ENCODE peak calls at places on chromosomes 16 and 17, in nine cellular contexts. C is MM.1S, N is GM23338, I is IMR-90, T is HCT116, L is mesenchymal stem cell, X is mesendoderm, G is GM23248, M is PC-3. V is an unnamed sample.

GRCh38 chr16:58018803-58019202 is 6.8 kb upstream of the MMP15 start:
- DNase-seq in G (no peak), I (no peak), L (no peak), M (no peak), C (no peak), N (peak; percentile 75), T (no peak), X (peak; percentile 65), V (no peak)

GRCh38 chr16:72072514-72073342 is 9.7 kb downstream of the HPR start:
- DNase-seq in X (peak; percentile 48), L (no peak), I (no peak), C (no peak), G (peak; percentile 5), T (no peak), N (peak; percentile 33), M (no peak), V (no peak)

GRCh38 chr17:31416503-31416923 is 25.0 kb downstream of the RAB11FIP4 start:
- DNase-seq in T (no peak), C (no peak), N (no peak), I (peak; percentile 6), X (no peak), L (no peak), G (no peak), M (no peak), V (no peak)

GRCh38 chr16:685967-686366 is 1.8 kb upstream of the JMJD8 start:
- DNase-seq in X (no peak), M (peak; percentile 40), I (peak; percentile 13), N (peak; percentile 61), C (no peak), G (peak; percentile 74), L (peak; percentile 43), T (no peak), V (no peak)

GRCh38 chr17:13541032-13541480 is 60.7 kb downstream of the HS3ST3A1 start:
- DNase-seq in C (no peak), G (peak; percentile 93), M (peak; percentile 76), X (no peak), L (peak; percentile 83), T (peak; percentile 41), I (peak; percentile 96), N (no peak), V (no peak)

GRCh38 chr16:69182730-69183416 is 4.1 kb upstream of the SNTB2 start:
- DNase-seq in M (peak; percentile 29), G (no peak), I (no peak), C (no peak), N (no peak), X (no peak), L (no peak), T (no peak), V (no peak)

GRCh38 chr17:57915980-57916757 is 39.0 kb downstream of the CUEDC1 start:
- DNase-seq in M (no peak), T (no peak), C (no peak), I (peak; percentile 26), N (peak; percentile 83), G (no peak), X (peak; percentile 91), L (no peak), V (no peak)

GRCh38 chr17:74963656-74964055 is 8.9 kb downstream of the HID1 start:
- DNase-seq in M (no peak), N (peak; percentile 47), L (no peak), T (no peak), X (peak; percentile 23), I (no peak), C (no peak), G (no peak), V (no peak)

GRCh38 chr17:29115906-29116651 is 64.1 kb downstream of the MYO18A start:
- DNase-seq in I (peak; percentile 55), M (peak; percentile 56), N (peak; percentile 93), X (peak; percentile 89), T (peak; percentile 35), G (peak; percentile 78), C (peak; percentile 21), L (peak; percentile 69), V (no peak)

GRCh38 chr16:86992587-86992986 is 324.6 kb downstream of the C16orf95 start:
- DNase-seq in M (peak; percentile 25), G (peak; percentile 20), I (no peak), X (no peak), T (no peak), L (no peak), C (no peak), N (no peak), V (no peak)

GRCh38 chr16:86994651-86995171 is 322.5 kb downstream of the C16orf95 start:
- DNase-seq in L (peak; percentile 94), G (peak; percentile 92), M (peak; percentile 58), X (no peak), C (no peak), T (no peak), I (peak; percentile 97), N (no peak), V (no peak)

GRCh38 chr16:86995456-86995855 is 321.7 kb downstream of the C16orf95 start:
- DNase-seq in L (no peak), N (peak; percentile 6), T (no peak), M (no peak), I (peak; percentile 22), X (no peak), C (no peak), G (no peak), V (no peak)

GRCh38 chr16:86993426-86994110 is 323.6 kb downstream of the C16orf95 start:
- DNase-seq in L (no peak), M (no peak), C (no peak), X (no peak), G (no peak), N (no peak), T (no peak), I (no peak), V (no peak)

DNA sequence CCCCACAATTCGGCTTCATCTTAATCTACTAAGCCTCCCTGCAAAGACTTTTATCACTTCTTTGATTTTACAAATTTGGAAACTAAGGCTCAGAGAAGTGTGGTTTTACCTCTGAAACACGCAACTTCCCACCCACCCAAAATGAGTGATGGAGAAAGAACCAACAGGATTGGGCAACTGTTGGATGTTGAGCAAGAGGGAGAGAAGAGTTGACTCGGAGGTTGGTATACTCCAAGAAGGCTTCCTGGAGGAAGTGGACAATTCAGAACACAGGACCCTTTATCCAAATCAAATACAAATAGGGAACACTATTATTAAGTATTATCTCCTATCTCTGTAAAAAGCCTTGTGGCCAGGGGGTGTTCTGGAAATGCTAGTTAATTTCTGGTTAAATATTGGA is 323.0 kb downstream of the C16orf95 start:
- DNase-seq in C (no peak), T (no peak), I (no peak), M (no peak), X (no peak), G (no peak), L (no peak), N (no peak), V (no peak)
- H3K4me2 ChIP-seq in C (no peak overlapping the region), T (no peak overlapping the region), I (no peak overlapping the region), M (peak overlapping the region; percentile 50), X (no peak overlapping the region), G (peak overlapping the region; percentile 76), L (no peak overlapping the region), N (no peak overlapping the region), V (no peak overlapping the region)

GRCh38 chr17:39209317-39210092 is 9.4 kb downstream of the RPL19 start:
- DNase-seq in G (peak; percentile 91), L (peak; percentile 78), T (no peak), M (no peak), X (peak; percentile 24), I (peak; percentile 69), C (no peak), N (peak; percentile 77), V (peak; percentile 21)
- H3K4me3 ChIP-seq in G (peak overlapping the region; percentile 59), L (peak overlapping the region; percentile 67), T (no peak overlapping the region), M (no peak overlapping the region), X (peak overlapping the region; percentile 17), I (peak overlapping the region; percentile 31), C (peak overlapping the region; percentile 32), N (peak overlapping the region; percentile 61), V (no peak overlapping the region)

GRCh38 chr16:85153046-85153445 is 40.8 kb upstream of the CIBAR2 start:
- DNase-seq in T (no peak), I (no peak), G (no peak), X (no peak), C (no peak), M (no peak), L (no peak), N (no peak), V (no peak)
- H3K27ac ChIP-seq in T (no peak overlapping the region), I (no peak overlapping the region), G (no peak overlapping the region), X (no peak overlapping the region), C (no peak overlapping the region), M (no peak overlapping the region), L (no peak overlapping the region), N (no peak overlapping the region), V (no peak overlapping the region)

DNA sequence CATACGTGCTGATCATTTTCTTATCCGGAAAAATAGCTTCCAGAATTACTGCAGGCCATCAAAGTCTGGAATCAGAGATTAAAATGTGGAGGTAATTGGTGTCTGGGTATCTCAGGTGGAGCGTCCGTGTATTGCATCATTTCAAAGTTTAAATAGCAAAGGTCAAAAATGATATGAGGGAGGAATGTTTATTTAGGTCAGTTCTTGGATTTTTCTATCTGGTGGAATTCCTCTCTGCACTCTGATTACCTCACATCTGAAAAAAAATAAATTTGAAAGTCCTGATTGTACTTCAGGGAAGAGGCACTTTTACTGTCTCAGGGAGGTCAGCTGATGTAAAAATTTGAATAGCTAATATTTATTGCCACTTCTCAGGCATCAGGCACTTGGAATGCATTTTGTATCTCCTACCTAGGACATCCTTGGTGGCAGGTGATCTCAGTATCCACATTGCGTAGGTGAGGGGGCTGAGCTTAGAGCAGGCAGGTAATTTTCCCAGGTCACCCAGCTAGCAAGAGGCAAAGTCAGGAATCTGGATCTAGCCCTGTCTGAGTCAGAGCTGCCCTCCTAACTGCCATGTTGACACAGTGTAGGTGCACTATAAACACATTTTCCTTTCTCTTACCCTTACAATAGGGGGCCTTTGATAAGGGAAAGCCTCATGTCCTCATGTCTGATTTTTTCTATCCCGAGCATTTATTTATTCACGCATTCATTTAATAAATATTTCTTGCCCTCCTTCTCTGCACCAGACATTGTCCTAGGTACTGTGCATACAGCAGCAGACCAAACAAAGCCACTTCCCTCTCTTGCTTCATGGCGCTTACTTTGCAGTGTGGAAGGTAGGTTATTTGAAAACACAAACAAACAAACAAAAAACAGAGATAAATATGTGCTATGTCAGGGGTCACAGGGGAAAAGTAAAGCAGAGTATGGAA is 454.3 kb downstream of the HAPSTR1 start:
- DNase-seq in N (no peak), I (no peak), G (no peak), C (no peak), L (no peak), M (no peak), T (no peak), X (no peak), V (peak; percentile 91)
- H3K4me2 ChIP-seq in N (no peak overlapping the region), I (no peak overlapping the region), G (no peak overlapping the region), C (no peak overlapping the region), L (no peak overlapping the region), M (no peak overlapping the region), T (no peak overlapping the region), X (no peak overlapping the region), V (no peak overlapping the region)

GRCh38 chr17:76704799-76705198 is 6.0 kb downstream of the MXRA7 start:
- DNase-seq in C (no peak), X (no peak), T (no peak), M (no peak), G (no peak), I (no peak), L (no peak), N (no peak), V (no peak)
- H3K4me3 ChIP-seq in C (no peak overlapping the region), X (no peak overlapping the region), T (no peak overlapping the region), M (no peak overlapping the region), G (no peak overlapping the region), I (no peak overlapping the region), L (no peak overlapping the region), N (no peak overlapping the region), V (no peak overlapping the region)